ENCODE peak calls at places on chromosomes 4 and X, in five cellular contexts. O is astrocyte of the spinal cord, A is left ventricle myocardium inferior, U is cardiac fibroblast, K is PC-3. J is an unnamed sample.

GRCh38 chr4:141389649-141390048 is 169.0 kb downstream of the ZNF330 start:
- DNase-seq in O (peak; percentile 27), A (no peak), U (no peak), K (no peak), J (no peak)

GRCh38 chrX:15471016-15471415 is 22.1 kb downstream of the PIR start:
- DNase-seq in O (peak; percentile 44), A (peak; percentile 18), U (peak; percentile 70), K (peak; percentile 77), J (peak; percentile 63)

GRCh38 chr4:145679991-145680455 is at the start of gene C4orf51:
- DNase-seq in O (peak; percentile 73), A (no peak), U (peak; percentile 62), K (peak; percentile 36), J (peak; percentile 59)

GRCh38 chr4:165204462-165204830 is 2.9 kb upstream of the KLHL2 start:
- DNase-seq in O (peak; percentile 55), A (no peak), U (no peak), K (peak; percentile 69), J (peak; percentile 70)

GRCh38 chr4:169437299-169438047 is 166.7 kb upstream of the SH3RF1 start:
- DNase-seq in O (no peak), A (no peak), U (no peak), K (no peak), J (no peak)

GRCh38 chrX:141469469-141469868 is 115.1 kb downstream of the SPANXA1 start:
- DNase-seq in O (no peak), A (no peak), U (peak; percentile 3), K (peak; percentile 77), J (peak; percentile 19)

GRCh38 chr4:119080721-119081541 is 54.7 kb upstream of the MYOZ2 start:
- DNase-seq in O (peak; percentile 37), A (no peak), U (no peak), K (peak; percentile 84), J (peak; percentile 66)

GRCh38 chrX:17038681-17039161 is 92.3 kb downstream of the REPS2 start:
- DNase-seq in O (peak; percentile 77), A (no peak), U (peak; percentile 89), K (no peak), J (no peak)

GRCh38 chr4:139501531-139502311 is 47.8 kb downstream of the RAB33B start:
- DNase-seq in O (no peak), A (no peak), U (no peak), K (no peak), J (no peak)

GRCh38 chr4:169810325-169811323 is 52.9 kb upstream of the HPF1 start:
- DNase-seq in O (peak; percentile 83), A (no peak), U (peak; percentile 89), K (peak; percentile 81), J (peak; percentile 83)

GRCh38 chr4:6620891-6621555 is 19.5 kb upstream of the MRFAP1 start:
- DNase-seq in O (no peak), A (no peak), U (no peak), K (no peak), J (no peak)

GRCh38 chr4:107931775-107932321 is 499 bp downstream of the CYP2U1 start:
- DNase-seq in O (no peak), A (no peak), U (no peak), K (no peak), J (no peak)

GRCh38 chr4:99087887-99088484 is 602 bp downstream of the ADH5 start:
- DNase-seq in O (peak; percentile 66), A (peak; percentile 60), U (peak; percentile 94), K (peak; percentile 34), J (peak; percentile 84)

GRCh38 chr4:127965062-127965802 is at the start of the genes ABHD18 and MFSD8:
- DNase-seq in O (peak; percentile 99), A (peak; percentile 99), U (peak; percentile 100), K (peak; percentile 98), J (peak; percentile 100)

GRCh38 chr4:105686571-105686970 is 21.9 kb downstream of the INTS12 start:
- DNase-seq in O (no peak), A (no peak), U (no peak), K (no peak), J (no peak)

GRCh38 chrX:109826954-109827708 is 94.1 kb upstream of the ACSL4 start:
- DNase-seq in O (peak; percentile 55), A (no peak), U (peak; percentile 76), K (peak; percentile 68), J (peak; percentile 51)

DNA sequence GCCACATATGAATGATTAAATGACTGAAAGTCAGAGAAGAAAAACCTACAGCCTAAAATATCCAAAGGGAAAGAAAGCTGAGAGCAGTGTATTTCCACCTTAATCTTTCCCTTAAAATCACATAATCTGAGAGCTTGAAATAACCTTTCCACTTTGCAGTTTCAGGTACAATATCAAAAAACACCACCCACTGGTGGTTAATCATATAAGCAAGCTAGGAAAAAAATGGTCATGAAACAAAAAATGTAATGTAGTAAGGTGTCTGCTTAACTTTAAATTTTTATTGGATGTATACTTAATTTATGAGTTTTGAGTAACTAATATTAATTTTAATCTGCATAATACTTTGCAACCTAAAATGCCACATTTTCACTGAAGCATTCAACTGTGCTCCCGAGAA is 3.2 kb downstream of the PRDM5 start:
- DNase-seq in O (no peak), A (no peak), U (no peak), K (no peak), J (peak; percentile 4)
- H3K4me3 ChIP-seq in O (no peak overlapping the region), A (no peak overlapping the region), U (no peak overlapping the region), K (no peak overlapping the region), J (no peak overlapping the region)

DNA sequence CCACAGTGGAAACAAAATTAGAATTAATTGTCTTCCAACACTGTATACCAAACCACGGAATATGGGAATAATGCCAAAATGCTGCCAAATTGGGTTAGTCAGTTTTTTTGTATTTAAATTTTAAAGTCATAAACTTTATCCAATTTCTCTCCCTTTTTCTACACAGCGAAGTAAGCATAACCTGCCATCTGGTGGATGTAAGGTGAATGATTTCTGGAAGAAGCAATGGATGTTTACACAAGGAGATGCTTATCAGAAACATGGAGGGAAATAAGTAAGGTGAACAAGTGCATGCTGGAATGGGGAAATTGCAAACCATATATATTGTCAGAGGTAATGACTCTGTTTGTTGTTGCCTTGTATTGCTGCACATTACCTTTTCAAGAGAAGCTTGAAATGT is 691.9 kb downstream of the TECRL start:
- DNase-seq in O (peak; percentile 3), A (no peak), U (peak; percentile 14), K (peak; percentile 82), J (peak; percentile 32)
- TF ChIP-seq CTCF in O (no peak), A (no peak), U (no peak), K (peak; percentile 85), J (peak; percentile 51)

GRCh38 chr4:1683903-1684755 is at the start of gene FAM53A:
- DNase-seq in O (peak; percentile 80), A (peak; percentile 93), U (peak; percentile 91), K (peak; percentile 85), J (peak; percentile 89)

GRCh38 chr4:1685604-1686150 is 1.6 kb upstream of the FAM53A start:
- DNase-seq in O (no peak), A (no peak), U (no peak), K (no peak), J (no peak)

GRCh38 chr4:1683371-1683902 is 676 bp downstream of the FAM53A start:
- DNase-seq in O (peak; percentile 82), A (no peak), U (peak; percentile 81), K (peak; percentile 60), J (peak; percentile 72)

GRCh38 chr4:1684756-1685603 is 867 bp upstream of the FAM53A start:
- DNase-seq in O (no peak), A (no peak), U (no peak), K (no peak), J (no peak)

DNA sequence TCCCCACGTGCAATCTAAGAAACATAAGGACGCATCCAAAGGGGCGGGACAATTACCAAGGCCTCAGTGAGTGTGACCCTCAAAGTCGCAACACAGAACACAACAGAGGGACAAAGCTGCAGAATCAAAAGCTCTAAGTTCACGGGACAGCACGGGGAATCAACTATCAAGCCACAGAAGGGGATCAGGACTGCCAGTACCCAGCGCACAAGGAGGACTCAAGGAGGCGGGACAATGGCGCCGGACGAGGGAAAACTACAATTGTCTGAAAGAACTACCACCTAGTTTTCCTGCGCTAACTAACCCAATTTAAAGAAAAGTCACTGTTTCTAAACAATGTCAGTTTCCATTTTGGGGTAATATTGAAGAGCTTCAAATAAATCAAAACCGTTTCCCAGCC is 1.3 kb downstream of the FAM53A start:
- DNase-seq in O (no peak), A (no peak), U (no peak), K (no peak), J (no peak)
- H3K4me3 ChIP-seq in O (peak overlapping the region; percentile 50), A (peak overlapping the region; percentile 77), U (peak overlapping the region; percentile 56), K (peak overlapping the region; percentile 69), J (no peak overlapping the region)

GRCh38 chr4:74969507-74970474 is 36.9 kb downstream of the PARM1 start:
- DNase-seq in O (no peak), A (peak; percentile 49), U (peak; percentile 2), K (no peak), J (no peak)
- TF ChIP-seq CTCF in O (no peak), A (peak; percentile 62), U (peak; percentile 18), K (no peak), J (no peak)

GRCh38 chrX:39772057-39772832 is 325.5 kb downstream of the BCOR start:
- DNase-seq in O (peak; percentile 58), A (no peak), U (no peak), K (peak; percentile 75), J (peak; percentile 42)
- H3K4me3 ChIP-seq in O (no peak overlapping the region), A (no peak overlapping the region), U (no peak overlapping the region), K (no peak overlapping the region), J (no peak overlapping the region)

DNA sequence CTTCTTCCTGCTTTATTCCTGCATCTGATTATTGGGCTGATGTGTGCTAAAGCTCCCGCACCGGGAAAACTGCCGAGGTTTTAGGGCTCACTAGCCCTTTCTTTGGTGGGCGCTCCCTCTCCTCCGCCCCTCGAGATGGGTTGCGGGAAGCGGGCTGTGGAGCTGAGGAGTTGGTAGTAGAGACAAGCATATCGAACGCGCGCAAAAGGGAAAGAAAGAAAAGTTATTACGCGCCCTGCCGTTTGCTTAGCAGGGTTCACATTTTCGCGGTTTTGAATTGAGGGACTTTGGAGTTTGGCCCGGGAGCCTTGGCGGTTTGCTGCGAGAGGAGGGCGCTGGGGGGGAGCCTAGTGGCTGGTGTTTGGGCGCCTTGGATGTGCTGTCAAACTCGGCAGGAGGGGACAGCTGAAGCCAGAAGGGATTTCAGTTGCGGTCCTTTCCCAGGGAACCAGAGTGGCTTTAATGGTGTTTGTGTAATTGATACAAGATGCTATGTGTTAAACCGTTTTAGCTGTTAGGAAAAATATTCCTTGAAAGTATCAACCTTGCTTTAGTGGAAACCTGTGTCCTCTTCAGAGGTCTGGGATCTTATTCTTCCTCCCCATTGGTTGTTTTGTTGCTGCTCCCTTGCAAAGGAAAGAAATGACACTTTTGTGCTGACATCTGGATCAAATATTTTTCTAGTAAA is 1.1 kb downstream of the GAB1 start:
- DNase-seq in O (peak; percentile 77), A (peak; percentile 70), U (peak; percentile 60), K (peak; percentile 37), J (peak; percentile 29)
- TF ChIP-seq CTCF in O (no peak), A (no peak), U (no peak), K (no peak), J (no peak)